ENCODE peak calls at places on chromosomes 2 and 18, in seven cellular contexts. One of them, this sample, is unnamed.

GRCh38 chr2:9102861-9103662 is 99.6 kb upstream of the MBOAT2 start:
- DNase-seq in LoVo: peak
- DNase-seq in Panc1: no peak
- DNase-seq in amniotic epithelial cell: peak
- DNase-seq in Daoy: no peak
- DNase-seq in nephron progenitor cell: no peak
- DNase-seq in activated CD8-positive, alpha-beta T cell treated with anti-CD3 and anti-CD28 coated beads, Interleukin-2, amount 10 ng/mL, durations not matched to agents 7 days and 5 days: no peak
- DNase-seq in this sample: no peak

GRCh38 chr18:67771271-67771670 is 254.8 kb upstream of the DSEL start:
- DNase-seq in activated CD8-positive, alpha-beta T cell treated with anti-CD3 and anti-CD28 coated beads, Interleukin-2, amount 10 ng/mL, durations not matched to agents 7 days and 5 days: no peak
- DNase-seq in Panc1: no peak
- DNase-seq in LoVo: no peak
- DNase-seq in nephron progenitor cell: no peak
- DNase-seq in amniotic epithelial cell: peak
- DNase-seq in Daoy: no peak
- DNase-seq in this sample: no peak

GRCh38 chr2:65021709-65022108 is 32.5 kb downstream of the SLC1A4 start:
- DNase-seq in amniotic epithelial cell: no peak
- DNase-seq in Daoy: no peak
- DNase-seq in nephron progenitor cell: no peak
- DNase-seq in Panc1: no peak
- DNase-seq in activated CD8-positive, alpha-beta T cell treated with anti-CD3 and anti-CD28 coated beads, Interleukin-2, amount 10 ng/mL, durations not matched to agents 7 days and 5 days: no peak
- DNase-seq in LoVo: no peak
- DNase-seq in this sample: no peak

GRCh38 chr18:8525692-8526091 is 83.5 kb upstream of the RAB12 start:
- DNase-seq in LoVo: no peak
- DNase-seq in amniotic epithelial cell: no peak
- DNase-seq in Daoy: no peak
- DNase-seq in nephron progenitor cell: peak
- DNase-seq in Panc1: no peak
- DNase-seq in activated CD8-positive, alpha-beta T cell treated with anti-CD3 and anti-CD28 coated beads, Interleukin-2, amount 10 ng/mL, durations not matched to agents 7 days and 5 days: peak
- DNase-seq in this sample: no peak

GRCh38 chr18:47075098-47075883 is 39.9 kb upstream of the ELOA2 start:
- DNase-seq in Daoy: peak
- DNase-seq in LoVo: peak
- DNase-seq in amniotic epithelial cell: peak
- DNase-seq in nephron progenitor cell: peak
- DNase-seq in Panc1: no peak
- DNase-seq in activated CD8-positive, alpha-beta T cell treated with anti-CD3 and anti-CD28 coated beads, Interleukin-2, amount 10 ng/mL, durations not matched to agents 7 days and 5 days: no peak
- DNase-seq in this sample: peak

GRCh38 chr18:33711514-33711913 is 133.5 kb downstream of the ASXL3 start:
- DNase-seq in amniotic epithelial cell: no peak
- DNase-seq in nephron progenitor cell: no peak
- DNase-seq in LoVo: no peak
- DNase-seq in Daoy: no peak
- DNase-seq in activated CD8-positive, alpha-beta T cell treated with anti-CD3 and anti-CD28 coated beads, Interleukin-2, amount 10 ng/mL, durations not matched to agents 7 days and 5 days: no peak
- DNase-seq in Panc1: no peak
- DNase-seq in this sample: no peak

GRCh38 chr2:231514951-231515297 is 15.3 kb downstream of the NMUR1 start:
- DNase-seq in amniotic epithelial cell: no peak
- DNase-seq in LoVo: no peak
- DNase-seq in nephron progenitor cell: no peak
- DNase-seq in Daoy: no peak
- DNase-seq in Panc1: no peak
- DNase-seq in activated CD8-positive, alpha-beta T cell treated with anti-CD3 and anti-CD28 coated beads, Interleukin-2, amount 10 ng/mL, durations not matched to agents 7 days and 5 days: no peak
- DNase-seq in this sample: no peak

GRCh38 chr2:99974966-99975365 is 167.4 kb downstream of the AFF3 start:
- DNase-seq in activated CD8-positive, alpha-beta T cell treated with anti-CD3 and anti-CD28 coated beads, Interleukin-2, amount 10 ng/mL, durations not matched to agents 7 days and 5 days: no peak
- DNase-seq in nephron progenitor cell: no peak
- DNase-seq in LoVo: no peak
- DNase-seq in Daoy: peak
- DNase-seq in Panc1: no peak
- DNase-seq in amniotic epithelial cell: peak
- DNase-seq in this sample: no peak

GRCh38 chr18:60446821-60447220 is 74.2 kb upstream of the MC4R start:
- DNase-seq in nephron progenitor cell: peak
- DNase-seq in Daoy: peak
- DNase-seq in activated CD8-positive, alpha-beta T cell treated with anti-CD3 and anti-CD28 coated beads, Interleukin-2, amount 10 ng/mL, durations not matched to agents 7 days and 5 days: no peak
- DNase-seq in LoVo: no peak
- DNase-seq in amniotic epithelial cell: no peak
- DNase-seq in Panc1: no peak
- DNase-seq in this sample: no peak

GRCh38 chr2:18585526-18585925 is 3.8 kb downstream of the NT5C1B start:
- DNase-seq in Panc1: no peak
- DNase-seq in amniotic epithelial cell: no peak
- DNase-seq in Daoy: no peak
- DNase-seq in LoVo: no peak
- DNase-seq in nephron progenitor cell: no peak
- DNase-seq in activated CD8-positive, alpha-beta T cell treated with anti-CD3 and anti-CD28 coated beads, Interleukin-2, amount 10 ng/mL, durations not matched to agents 7 days and 5 days: no peak
- DNase-seq in this sample: no peak

GRCh38 chr2:9630001-9630749 is 622 bp downstream of the YWHAQ start:
- DNase-seq in nephron progenitor cell: peak
- DNase-seq in LoVo: peak
- DNase-seq in Daoy: peak
- DNase-seq in Panc1: no peak
- DNase-seq in amniotic epithelial cell: peak
- DNase-seq in activated CD8-positive, alpha-beta T cell treated with anti-CD3 and anti-CD28 coated beads, Interleukin-2, amount 10 ng/mL, durations not matched to agents 7 days and 5 days: peak
- DNase-seq in this sample: peak

GRCh38 chr2:225667465-225667864 is 268.0 kb downstream of the NYAP2 start:
- DNase-seq in Daoy: no peak
- DNase-seq in Panc1: no peak
- DNase-seq in nephron progenitor cell: no peak
- DNase-seq in amniotic epithelial cell: no peak
- DNase-seq in LoVo: no peak
- DNase-seq in activated CD8-positive, alpha-beta T cell treated with anti-CD3 and anti-CD28 coated beads, Interleukin-2, amount 10 ng/mL, durations not matched to agents 7 days and 5 days: no peak
- DNase-seq in this sample: no peak

GRCh38 chr2:181457121-181457740 is at the start of gene ITGA4:
- DNase-seq in activated CD8-positive, alpha-beta T cell treated with anti-CD3 and anti-CD28 coated beads, Interleukin-2, amount 10 ng/mL, durations not matched to agents 7 days and 5 days: peak
- DNase-seq in Panc1: no peak
- DNase-seq in Daoy: peak
- DNase-seq in amniotic epithelial cell: peak
- DNase-seq in LoVo: no peak
- DNase-seq in nephron progenitor cell: peak
- DNase-seq in this sample: peak

GRCh38 chr18:833197-833596 is 21.2 kb upstream of the YES1 start:
- DNase-seq in nephron progenitor cell: no peak
- DNase-seq in Daoy: no peak
- DNase-seq in activated CD8-positive, alpha-beta T cell treated with anti-CD3 and anti-CD28 coated beads, Interleukin-2, amount 10 ng/mL, durations not matched to agents 7 days and 5 days: no peak
- DNase-seq in amniotic epithelial cell: no peak
- DNase-seq in LoVo: no peak
- DNase-seq in Panc1: no peak
- DNase-seq in this sample: no peak

GRCh38 chr2:231347081-231347480 is 48.4 kb upstream of the B3GNT7 start:
- DNase-seq in Daoy: no peak
- DNase-seq in nephron progenitor cell: no peak
- DNase-seq in Panc1: no peak
- DNase-seq in amniotic epithelial cell: no peak
- DNase-seq in LoVo: no peak
- DNase-seq in activated CD8-positive, alpha-beta T cell treated with anti-CD3 and anti-CD28 coated beads, Interleukin-2, amount 10 ng/mL, durations not matched to agents 7 days and 5 days: no peak
- DNase-seq in this sample: peak

GRCh38 chr18:12406376-12407111 is 1.2 kb upstream of the PRELID3A start:
- DNase-seq in LoVo: no peak
- DNase-seq in amniotic epithelial cell: no peak
- DNase-seq in Daoy: no peak
- DNase-seq in nephron progenitor cell: no peak
- DNase-seq in activated CD8-positive, alpha-beta T cell treated with anti-CD3 and anti-CD28 coated beads, Interleukin-2, amount 10 ng/mL, durations not matched to agents 7 days and 5 days: no peak
- DNase-seq in Panc1: no peak
- DNase-seq in this sample: no peak

GRCh38 chr2:96625571-96626552 is 12.2 kb downstream of the KANSL3 start:
- DNase-seq in nephron progenitor cell: no peak
- DNase-seq in amniotic epithelial cell: no peak
- DNase-seq in LoVo: no peak
- DNase-seq in Panc1: no peak
- DNase-seq in Daoy: no peak
- DNase-seq in activated CD8-positive, alpha-beta T cell treated with anti-CD3 and anti-CD28 coated beads, Interleukin-2, amount 10 ng/mL, durations not matched to agents 7 days and 5 days: no peak
- DNase-seq in this sample: no peak

GRCh38 chr2:130806370-130806769 is 30.3 kb upstream of the ARHGEF4 start:
- DNase-seq in Daoy: no peak
- DNase-seq in amniotic epithelial cell: no peak
- DNase-seq in activated CD8-positive, alpha-beta T cell treated with anti-CD3 and anti-CD28 coated beads, Interleukin-2, amount 10 ng/mL, durations not matched to agents 7 days and 5 days: no peak
- DNase-seq in nephron progenitor cell: no peak
- DNase-seq in Panc1: no peak
- DNase-seq in LoVo: no peak
- DNase-seq in this sample: no peak

This sample was measured in transverse colon.